ENCODE peak calls at places on chromosomes 3 and 15, in four cellular contexts. L is posterior cingulate gyrus, R is brain microvascular endothelial cell, J is hepatic stellate cell. O is an unnamed sample.

GRCh38 chr15:69853572-69853971 is 244.1 kb downstream of the TLE3 start:
- DNase-seq in L (no peak), R (peak; percentile 80), J (peak; percentile 89), O (no peak)

GRCh38 chr3:132805071-132805470 is 82.9 kb upstream of the NPHP3 start:
- DNase-seq in L (no peak), J (no peak), R (no peak), O (no peak)

GRCh38 chr3:124701687-124702086 is 28.6 kb upstream of the UMPS start:
- DNase-seq in J (peak; percentile 63), R (peak; percentile 61), L (no peak), O (no peak)

GRCh38 chr15:78988361-78988911 is 43.6 kb upstream of the CTSH start:
- DNase-seq in L (peak; percentile 28), R (peak; percentile 97), J (peak; percentile 99), O (no peak)

GRCh38 chr15:66739287-66739686 is 37.3 kb downstream of the SMAD6 start:
- DNase-seq in J (no peak), L (no peak), R (no peak), O (no peak)

GRCh38 chr3:152969557-152970300 is 134.8 kb downstream of the P2RY1 start:
- DNase-seq in R (peak; percentile 4), L (no peak), J (no peak), O (no peak)

GRCh38 chr15:89112341-89112971 is 24.2 kb downstream of the ABHD2 start:
- DNase-seq in J (no peak), R (no peak), L (no peak), O (no peak)

GRCh38 chr15:97736748-97737147 is 223.8 kb upstream of the ARRDC4 start:
- DNase-seq in J (no peak), R (no peak), L (no peak), O (no peak)

GRCh38 chr3:15923640-15924405 is 126.0 kb upstream of the ANKRD28 start:
- DNase-seq in J (no peak), L (no peak), R (no peak), O (no peak)

GRCh38 chr3:49428697-49429100 is 425 bp downstream of the NICN1 start:
- DNase-seq in R (no peak), J (no peak), L (no peak), O (no peak)

GRCh38 chr3:27659279-27660021 is 62.7 kb downstream of the EOMES start:
- DNase-seq in R (peak; percentile 51), J (peak; percentile 53), L (peak; percentile 19), O (peak; percentile 34)

GRCh38 chr3:127849368-127849767 is 27.1 kb upstream of the MGLL start:
- DNase-seq in J (no peak), R (no peak), L (peak; percentile 17), O (no peak)

GRCh38 chr3:4988815-4989648 is 9.8 kb downstream of the BHLHE40 start:
- DNase-seq in J (no peak), L (no peak), R (no peak), O (no peak)

GRCh38 chr3:194308635-194309213 is 42.4 kb downstream of the CPN2 start:
- DNase-seq in L (no peak), J (no peak), R (no peak), O (no peak)

GRCh38 chr3:104206925-104207324 is 1159.8 kb upstream of the ALCAM start:
- DNase-seq in J (no peak), R (no peak), L (no peak), O (no peak)

GRCh38 chr15:85494035-85494793 is 113.8 kb downstream of the AKAP13 start:
- DNase-seq in J (peak; percentile 70), L (no peak), R (peak; percentile 91), O (no peak)

GRCh38 chr15:70245932-70246622 is 148.4 kb upstream of the TLE3 start:
- DNase-seq in J (peak; percentile 63), L (no peak), R (peak; percentile 63), O (no peak)

GRCh38 chr15:62307551-62307950 is 142.5 kb upstream of the C2CD4B start:
- DNase-seq in L (no peak), R (peak; percentile 67), J (peak; percentile 44), O (no peak)

GRCh38 chr15:59400103-59400813 is 27.6 kb upstream of the MYO1E start:
- DNase-seq in L (no peak), R (no peak), J (no peak), O (no peak)

GRCh38 chr15:51104512-51104911 is 9.8 kb upstream of the TNFAIP8L3 start:
- DNase-seq in R (no peak), L (no peak), J (peak; percentile 47), O (no peak)

GRCh38 chr3:44992555-44993470 is 16.8 kb downstream of the EXOSC7 start:
- DNase-seq in J (no peak), R (no peak), L (no peak), O (no peak)

GRCh38 chr15:40493089-40493840 is 22.5 kb downstream of the CHST14 start:
- DNase-seq in R (no peak), L (no peak), J (no peak), O (peak; percentile 72)

GRCh38 chr3:196016485-196016884 is 65.4 kb downstream of the TFRC start:
- DNase-seq in L (no peak), R (peak; percentile 82), J (peak; percentile 56), O (no peak)

GRCh38 chr15:69793783-69794451 is 303.8 kb downstream of the TLE3 start:
- DNase-seq in J (no peak), R (no peak), L (no peak), O (no peak)

GRCh38 chr15:94387854-94388441 is 156.6 kb downstream of the MCTP2 start:
- DNase-seq in J (no peak), R (no peak), L (no peak), O (no peak)

GRCh38 chr3:159881828-159882309 is 106.8 kb upstream of the IL12A start:
- DNase-seq in L (no peak), R (no peak), J (no peak), O (no peak)

GRCh38 chr3:39254806-39255449 is 24.9 kb downstream of the CX3CR1 start:
- DNase-seq in J (peak; percentile 72), R (no peak), L (no peak), O (no peak)

GRCh38 chr3:97981886-97982285 is 9.7 kb upstream of the RIOX2 start:
- DNase-seq in L (no peak), R (peak; percentile 58), J (peak; percentile 12), O (no peak)

GRCh38 chr15:31214864-31215489 is 111.7 kb upstream of the KLF13 start:
- DNase-seq in R (no peak), L (no peak), J (peak; percentile 30), O (no peak)

GRCh38 chr3:43959498-43960447 is 269.0 kb downstream of the ABHD5 start:
- DNase-seq in J (no peak), L (peak; percentile 21), R (no peak), O (no peak)

GRCh38 chr3:149554826-149555225 is 80.3 kb downstream of the TM4SF4 start:
- DNase-seq in R (no peak), L (no peak), J (no peak), O (no peak)

GRCh38 chr3:71156062-71156665 is 427.4 kb downstream of the FOXP1 start:
- DNase-seq in J (no peak), L (no peak), R (no peak), O (no peak)

GRCh38 chr3:191141728-191142127 is 57.3 kb upstream of the OSTN start:
- DNase-seq in J (peak; percentile 65), L (no peak), R (peak; percentile 79), O (no peak)

GRCh38 chr15:91465086-91465485 is 365.0 kb downstream of the SV2B start:
- DNase-seq in L (no peak), J (no peak), R (no peak), O (no peak)